ENCODE peak calls at places on chromosomes 11 and 22, in nine cellular contexts. T, O, I, C, B, D, Y, U and Z are unnamed samples.

GRCh38 chr22:44600386-44600785 is 101.6 kb upstream of the PRR5 start:
- DNase-seq in D (no peak), U (no peak), T (no peak), I (no peak), O (no peak), B (no peak), Y (no peak), C (no peak), Z (no peak)

GRCh38 chr22:50490531-50491308 is 4.1 kb downstream of the MIOX start:
- DNase-seq in T (no peak), Y (no peak), O (no peak), I (no peak), C (no peak), D (no peak), B (no peak), U (no peak), Z (no peak)

GRCh38 chr11:110522456-110522855 is 92.7 kb downstream of the FDX1 start:
- DNase-seq in Y (no peak), I (no peak), B (no peak), T (no peak), C (no peak), U (peak), D (no peak), O (no peak), Z (no peak)

GRCh38 chr11:44301856-44302231 is 8.1 kb downstream of the ALX4 start:
- DNase-seq in C (peak), D (no peak), B (no peak), I (peak), Y (no peak), T (no peak), U (peak), O (peak), Z (peak)

GRCh38 chr11:119196833-119197483 is 9.2 kb upstream of the CBL start:
- DNase-seq in T (no peak), O (peak), Y (peak), B (peak), D (peak), C (peak), U (peak), I (peak), Z (peak)

GRCh38 chr22:37959231-37959825 is 5.8 kb downstream of the POLR2F start:
- DNase-seq in C (no peak), Y (no peak), O (no peak), T (no peak), B (no peak), D (no peak), I (no peak), U (no peak), Z (no peak)

GRCh38 chr11:1573847-1574255 is 1.8 kb upstream of the DUSP8 start:
- DNase-seq in C (no peak), O (no peak), T (peak), B (peak), U (no peak), Y (no peak), I (no peak), D (no peak), Z (no peak)

GRCh38 chr11:2416765-2417164 is 16.2 kb downstream of the TSSC4 start:
- DNase-seq in I (no peak), D (no peak), B (no peak), T (no peak), O (no peak), U (no peak), Y (no peak), C (no peak), Z (no peak)

GRCh38 chr11:57499413-57499982 is 16.0 kb downstream of the SLC43A1 start:
- DNase-seq in O (peak), T (peak), I (peak), C (peak), D (peak), Y (no peak), B (peak), U (peak), Z (peak)

GRCh38 chr22:20418211-20418788 is 19.3 kb downstream of the SCARF2 start:
- DNase-seq in D (peak), I (peak), O (peak), T (peak), Y (peak), C (peak), U (peak), B (peak), Z (peak)

GRCh38 chr11:128914216-128915147 is 23.3 kb downstream of the KCNJ5 start:
- DNase-seq in I (no peak), T (no peak), Y (no peak), B (no peak), D (no peak), O (no peak), C (no peak), U (no peak), Z (no peak)

GRCh38 chr11:95925011-95925410 is 1.1 kb upstream of the MTMR2 start:
- DNase-seq in Y (no peak), D (peak), T (no peak), O (peak), B (no peak), C (no peak), U (peak), I (no peak), Z (peak)

GRCh38 chr22:30922151-30922611 is 46.4 kb downstream of the MORC2 start:
- DNase-seq in O (peak), B (peak), D (peak), I (no peak), Y (peak), C (peak), T (peak), U (peak), Z (peak)

GRCh38 chr11:9003573-9004309 is at the start of gene NRIP3:
- DNase-seq in B (peak), O (peak), T (peak), D (peak), Y (peak), I (peak), U (peak), C (peak), Z (peak)

GRCh38 chr22:22812031-22812905 is 75.3 kb upstream of the IGLL5 start:
- DNase-seq in Y (no peak), C (no peak), D (no peak), U (no peak), T (no peak), B (no peak), I (no peak), O (no peak), Z (no peak)

GRCh38 chr22:39496131-39496838 is 5.8 kb upstream of the MIEF1 start:
- DNase-seq in B (peak), O (peak), C (peak), T (peak), D (peak), Y (peak), U (peak), I (peak), Z (peak)

GRCh38 chr11:78832226-78832947 is 257.7 kb upstream of the NARS2 start:
- DNase-seq in O (no peak), D (no peak), C (no peak), U (no peak), I (no peak), B (no peak), Y (no peak), T (no peak), Z (no peak)

GRCh38 chr11:69968407-69969347 is 109.4 kb upstream of the ANO1 start:
- DNase-seq in T (no peak), I (no peak), Y (no peak), O (no peak), C (no peak), U (no peak), B (no peak), D (no peak), Z (no peak)

GRCh38 chr22:39241632-39242388 is 3.0 kb downstream of the PDGFB start:
- DNase-seq in O (no peak), D (no peak), U (peak), B (no peak), T (no peak), Y (peak), C (peak), I (no peak), Z (no peak)

GRCh38 chr22:38843201-38843715 is 570 bp downstream of the NPTXR start:
- DNase-seq in T (peak), Y (peak), O (peak), I (peak), B (no peak), D (peak), C (peak), U (peak), Z (peak)

GRCh38 chr11:107196732-107197131 is 178.5 kb upstream of the GUCY1A2 start:
- DNase-seq in U (no peak), O (no peak), B (no peak), Y (no peak), D (no peak), I (no peak), C (no peak), T (no peak), Z (peak)

GRCh38 chr11:77471520-77472234 is 2.2 kb downstream of the PAK1 start:
- DNase-seq in B (peak), Y (peak), C (peak), D (peak), T (no peak), U (no peak), O (peak), I (no peak), Z (peak)